ENCODE peak calls at places on chromosome 1, in eight cellular contexts. One of them, this sample, is unnamed.

GRCh38 chr1:234840843-234841242 is 230.9 kb upstream of the IRF2BP2 start:
- DNase-seq in Daoy: peak
- DNase-seq in NCI-H2081: no peak
- DNase-seq in HuH-7: no peak
- DNase-seq in GM03348: peak
- DNase-seq in stimulated activated CD8-positive, alpha-beta memory T cell treated with anti-CD3 and anti-CD28 coated beads, Interleukin-12 subunit alpha, Interleukin-12 subunit beta, amount 100 ng/mL, for 4 hours: no peak
- DNase-seq in pancreas: no peak
- DNase-seq in osteoblast: peak
- DNase-seq in this sample: no peak

GRCh38 chr1:150970818-150971582 is 3.6 kb downstream of the CERS2 start:
- DNase-seq in NCI-H2081: no peak
- DNase-seq in HuH-7: peak
- DNase-seq in pancreas: peak
- DNase-seq in stimulated activated CD8-positive, alpha-beta memory T cell treated with anti-CD3 and anti-CD28 coated beads, Interleukin-12 subunit alpha, Interleukin-12 subunit beta, amount 100 ng/mL, for 4 hours: no peak
- DNase-seq in osteoblast: peak
- DNase-seq in Daoy: no peak
- DNase-seq in GM03348: peak
- DNase-seq in this sample: peak

GRCh38 chr1:154104433-154105082 is 50.3 kb downstream of the NUP210L start:
- DNase-seq in HuH-7: no peak
- DNase-seq in GM03348: no peak
- DNase-seq in NCI-H2081: no peak
- DNase-seq in osteoblast: no peak
- DNase-seq in stimulated activated CD8-positive, alpha-beta memory T cell treated with anti-CD3 and anti-CD28 coated beads, Interleukin-12 subunit alpha, Interleukin-12 subunit beta, amount 100 ng/mL, for 4 hours: no peak
- DNase-seq in pancreas: no peak
- DNase-seq in Daoy: no peak
- DNase-seq in this sample: no peak

GRCh38 chr1:103525114-103525606 is 339 bp upstream of the RNPC3 start:
- DNase-seq in NCI-H2081: no peak
- DNase-seq in stimulated activated CD8-positive, alpha-beta memory T cell treated with anti-CD3 and anti-CD28 coated beads, Interleukin-12 subunit alpha, Interleukin-12 subunit beta, amount 100 ng/mL, for 4 hours: no peak
- DNase-seq in Daoy: peak
- DNase-seq in pancreas: no peak
- DNase-seq in osteoblast: no peak
- DNase-seq in HuH-7: peak
- DNase-seq in GM03348: peak
- DNase-seq in this sample: no peak

GRCh38 chr1:178345821-178346220 is 150.9 kb downstream of the CLEC20A start:
- DNase-seq in osteoblast: no peak
- DNase-seq in HuH-7: no peak
- DNase-seq in Daoy: no peak
- DNase-seq in pancreas: no peak
- DNase-seq in NCI-H2081: no peak
- DNase-seq in GM03348: no peak
- DNase-seq in stimulated activated CD8-positive, alpha-beta memory T cell treated with anti-CD3 and anti-CD28 coated beads, Interleukin-12 subunit alpha, Interleukin-12 subunit beta, amount 100 ng/mL, for 4 hours: no peak
- DNase-seq in this sample: no peak

GRCh38 chr1:244869364-244869827 is 5.1 kb upstream of the HNRNPU start:
- DNase-seq in NCI-H2081: no peak
- DNase-seq in osteoblast: no peak
- DNase-seq in stimulated activated CD8-positive, alpha-beta memory T cell treated with anti-CD3 and anti-CD28 coated beads, Interleukin-12 subunit alpha, Interleukin-12 subunit beta, amount 100 ng/mL, for 4 hours: no peak
- DNase-seq in GM03348: no peak
- DNase-seq in HuH-7: no peak
- DNase-seq in Daoy: no peak
- DNase-seq in pancreas: no peak
- DNase-seq in this sample: no peak

GRCh38 chr1:99647460-99647859 is 1.5 kb downstream of the PALMD start:
- DNase-seq in HuH-7: no peak
- DNase-seq in stimulated activated CD8-positive, alpha-beta memory T cell treated with anti-CD3 and anti-CD28 coated beads, Interleukin-12 subunit alpha, Interleukin-12 subunit beta, amount 100 ng/mL, for 4 hours: no peak
- DNase-seq in pancreas: no peak
- DNase-seq in Daoy: no peak
- DNase-seq in GM03348: no peak
- DNase-seq in NCI-H2081: no peak
- DNase-seq in osteoblast: no peak
- DNase-seq in this sample: no peak

GRCh38 chr1:8951246-8951645 is 5.6 kb downstream of the CA6 start:
- DNase-seq in GM03348: no peak
- DNase-seq in pancreas: no peak
- DNase-seq in NCI-H2081: no peak
- DNase-seq in Daoy: no peak
- DNase-seq in osteoblast: no peak
- DNase-seq in stimulated activated CD8-positive, alpha-beta memory T cell treated with anti-CD3 and anti-CD28 coated beads, Interleukin-12 subunit alpha, Interleukin-12 subunit beta, amount 100 ng/mL, for 4 hours: no peak
- DNase-seq in HuH-7: no peak
- DNase-seq in this sample: no peak

GRCh38 chr1:244301595-244302130 is 150.0 kb downstream of the ADSS2 start:
- DNase-seq in osteoblast: no peak
- DNase-seq in NCI-H2081: no peak
- DNase-seq in Daoy: no peak
- DNase-seq in stimulated activated CD8-positive, alpha-beta memory T cell treated with anti-CD3 and anti-CD28 coated beads, Interleukin-12 subunit alpha, Interleukin-12 subunit beta, amount 100 ng/mL, for 4 hours: no peak
- DNase-seq in HuH-7: no peak
- DNase-seq in pancreas: no peak
- DNase-seq in GM03348: no peak
- DNase-seq in this sample: no peak

GRCh38 chr1:230197644-230198567 is 130.9 kb downstream of the GALNT2 start:
- DNase-seq in GM03348: no peak
- DNase-seq in stimulated activated CD8-positive, alpha-beta memory T cell treated with anti-CD3 and anti-CD28 coated beads, Interleukin-12 subunit alpha, Interleukin-12 subunit beta, amount 100 ng/mL, for 4 hours: no peak
- DNase-seq in HuH-7: no peak
- DNase-seq in Daoy: no peak
- DNase-seq in NCI-H2081: no peak
- DNase-seq in pancreas: no peak
- DNase-seq in osteoblast: peak
- DNase-seq in this sample: no peak

GRCh38 chr1:162177126-162177525 is 107.6 kb downstream of the NOS1AP start:
- DNase-seq in HuH-7: no peak
- DNase-seq in osteoblast: no peak
- DNase-seq in stimulated activated CD8-positive, alpha-beta memory T cell treated with anti-CD3 and anti-CD28 coated beads, Interleukin-12 subunit alpha, Interleukin-12 subunit beta, amount 100 ng/mL, for 4 hours: no peak
- DNase-seq in Daoy: peak
- DNase-seq in pancreas: no peak
- DNase-seq in GM03348: no peak
- DNase-seq in NCI-H2081: no peak
- DNase-seq in this sample: no peak

GRCh38 chr1:32357619-32358018 is 4.7 kb downstream of the FAM229A start:
- DNase-seq in stimulated activated CD8-positive, alpha-beta memory T cell treated with anti-CD3 and anti-CD28 coated beads, Interleukin-12 subunit alpha, Interleukin-12 subunit beta, amount 100 ng/mL, for 4 hours: no peak
- DNase-seq in HuH-7: no peak
- DNase-seq in NCI-H2081: no peak
- DNase-seq in Daoy: no peak
- DNase-seq in osteoblast: peak
- DNase-seq in pancreas: no peak
- DNase-seq in GM03348: no peak
- DNase-seq in this sample: no peak

GRCh38 chr1:200917291-200917817 is 22.7 kb downstream of the INAVA start:
- DNase-seq in Daoy: no peak
- DNase-seq in pancreas: no peak
- DNase-seq in GM03348: no peak
- DNase-seq in NCI-H2081: no peak
- DNase-seq in osteoblast: no peak
- DNase-seq in HuH-7: peak
- DNase-seq in stimulated activated CD8-positive, alpha-beta memory T cell treated with anti-CD3 and anti-CD28 coated beads, Interleukin-12 subunit alpha, Interleukin-12 subunit beta, amount 100 ng/mL, for 4 hours: no peak
- DNase-seq in this sample: peak

GRCh38 chr1:1211541-1212511 is 2.1 kb downstream of the TNFRSF4 start:
- DNase-seq in Daoy: no peak
- DNase-seq in stimulated activated CD8-positive, alpha-beta memory T cell treated with anti-CD3 and anti-CD28 coated beads, Interleukin-12 subunit alpha, Interleukin-12 subunit beta, amount 100 ng/mL, for 4 hours: no peak
- DNase-seq in GM03348: no peak
- DNase-seq in osteoblast: peak
- DNase-seq in NCI-H2081: no peak
- DNase-seq in HuH-7: no peak
- DNase-seq in pancreas: peak
- DNase-seq in this sample: no peak

GRCh38 chr1:9875636-9876000 is 34.5 kb downstream of the CTNNBIP1 start:
- DNase-seq in NCI-H2081: no peak
- DNase-seq in HuH-7: no peak
- DNase-seq in osteoblast: peak
- DNase-seq in GM03348: no peak
- DNase-seq in stimulated activated CD8-positive, alpha-beta memory T cell treated with anti-CD3 and anti-CD28 coated beads, Interleukin-12 subunit alpha, Interleukin-12 subunit beta, amount 100 ng/mL, for 4 hours: no peak
- DNase-seq in Daoy: no peak
- DNase-seq in pancreas: no peak
- DNase-seq in this sample: no peak

GRCh38 chr1:1337793-1338147 is 6.7 kb downstream of the TAS1R3 start:
- DNase-seq in osteoblast: no peak
- DNase-seq in HuH-7: no peak
- DNase-seq in stimulated activated CD8-positive, alpha-beta memory T cell treated with anti-CD3 and anti-CD28 coated beads, Interleukin-12 subunit alpha, Interleukin-12 subunit beta, amount 100 ng/mL, for 4 hours: no peak
- DNase-seq in GM03348: peak
- DNase-seq in pancreas: no peak
- DNase-seq in NCI-H2081: no peak
- DNase-seq in Daoy: no peak
- DNase-seq in this sample: no peak

GRCh38 chr1:11918779-11919519 is 7.3 kb downstream of the KIAA2013 start:
- DNase-seq in stimulated activated CD8-positive, alpha-beta memory T cell treated with anti-CD3 and anti-CD28 coated beads, Interleukin-12 subunit alpha, Interleukin-12 subunit beta, amount 100 ng/mL, for 4 hours: no peak
- DNase-seq in Daoy: peak
- DNase-seq in GM03348: peak
- DNase-seq in NCI-H2081: no peak
- DNase-seq in pancreas: no peak
- DNase-seq in HuH-7: no peak
- DNase-seq in osteoblast: peak
- DNase-seq in this sample: no peak

GRCh38 chr1:117231748-117232373 is 21.1 kb upstream of the VTCN1 start:
- DNase-seq in pancreas: no peak
- DNase-seq in NCI-H2081: no peak
- DNase-seq in stimulated activated CD8-positive, alpha-beta memory T cell treated with anti-CD3 and anti-CD28 coated beads, Interleukin-12 subunit alpha, Interleukin-12 subunit beta, amount 100 ng/mL, for 4 hours: no peak
- DNase-seq in HuH-7: no peak
- DNase-seq in osteoblast: no peak
- DNase-seq in Daoy: no peak
- DNase-seq in GM03348: no peak
- DNase-seq in this sample: no peak

GRCh38 chr1:236685917-236686814 is at the start of gene ACTN2:
- DNase-seq in NCI-H2081: peak
- DNase-seq in osteoblast: peak
- DNase-seq in GM03348: peak
- DNase-seq in HuH-7: no peak
- DNase-seq in pancreas: peak
- DNase-seq in Daoy: peak
- DNase-seq in stimulated activated CD8-positive, alpha-beta memory T cell treated with anti-CD3 and anti-CD28 coated beads, Interleukin-12 subunit alpha, Interleukin-12 subunit beta, amount 100 ng/mL, for 4 hours: peak
- DNase-seq in this sample: peak

GRCh38 chr1:228393268-228393699 is 13.4 kb downstream of the TRIM11 start:
- DNase-seq in pancreas: peak
- DNase-seq in GM03348: peak
- DNase-seq in HuH-7: no peak
- DNase-seq in Daoy: peak
- DNase-seq in NCI-H2081: no peak
- DNase-seq in osteoblast: peak
- DNase-seq in stimulated activated CD8-positive, alpha-beta memory T cell treated with anti-CD3 and anti-CD28 coated beads, Interleukin-12 subunit alpha, Interleukin-12 subunit beta, amount 100 ng/mL, for 4 hours: no peak
- DNase-seq in this sample: no peak

GRCh38 chr1:39613250-39613649 is 26.2 kb downstream of the HEYL start:
- DNase-seq in pancreas: no peak
- DNase-seq in HuH-7: no peak
- DNase-seq in Daoy: no peak
- DNase-seq in stimulated activated CD8-positive, alpha-beta memory T cell treated with anti-CD3 and anti-CD28 coated beads, Interleukin-12 subunit alpha, Interleukin-12 subunit beta, amount 100 ng/mL, for 4 hours: no peak
- DNase-seq in NCI-H2081: no peak
- DNase-seq in osteoblast: no peak
- DNase-seq in GM03348: no peak
- DNase-seq in this sample: no peak

GRCh38 chr1:94773931-94774422 is 46.2 kb upstream of the SLC44A3 start:
- DNase-seq in pancreas: peak
- DNase-seq in NCI-H2081: no peak
- DNase-seq in stimulated activated CD8-positive, alpha-beta memory T cell treated with anti-CD3 and anti-CD28 coated beads, Interleukin-12 subunit alpha, Interleukin-12 subunit beta, amount 100 ng/mL, for 4 hours: no peak
- DNase-seq in osteoblast: peak
- DNase-seq in Daoy: peak
- DNase-seq in HuH-7: no peak
- DNase-seq in GM03348: peak
- DNase-seq in this sample: no peak

GRCh38 chr1:214031267-214031650 is 43.5 kb downstream of the PROX1 start:
- DNase-seq in HuH-7: no peak
- DNase-seq in stimulated activated CD8-positive, alpha-beta memory T cell treated with anti-CD3 and anti-CD28 coated beads, Interleukin-12 subunit alpha, Interleukin-12 subunit beta, amount 100 ng/mL, for 4 hours: no peak
- DNase-seq in Daoy: no peak
- DNase-seq in NCI-H2081: no peak
- DNase-seq in GM03348: no peak
- DNase-seq in osteoblast: no peak
- DNase-seq in pancreas: no peak
- DNase-seq in this sample: no peak

GRCh38 chr1:66652556-66652955 is 99.7 kb upstream of the DYNLT5 start:
- DNase-seq in NCI-H2081: no peak
- DNase-seq in Daoy: no peak
- DNase-seq in osteoblast: no peak
- DNase-seq in GM03348: no peak
- DNase-seq in HuH-7: no peak
- DNase-seq in pancreas: no peak
- DNase-seq in stimulated activated CD8-positive, alpha-beta memory T cell treated with anti-CD3 and anti-CD28 coated beads, Interleukin-12 subunit alpha, Interleukin-12 subunit beta, amount 100 ng/mL, for 4 hours: no peak
- DNase-seq in this sample: no peak

GRCh38 chr1:1758692-1759455 is 19.4 kb downstream of the NADK start:
- DNase-seq in pancreas: peak
- DNase-seq in NCI-H2081: no peak
- DNase-seq in HuH-7: no peak
- DNase-seq in stimulated activated CD8-positive, alpha-beta memory T cell treated with anti-CD3 and anti-CD28 coated beads, Interleukin-12 subunit alpha, Interleukin-12 subunit beta, amount 100 ng/mL, for 4 hours: no peak
- DNase-seq in osteoblast: peak
- DNase-seq in GM03348: no peak
- DNase-seq in Daoy: no peak
- DNase-seq in this sample: peak

GRCh38 chr1:66274634-66275033 is 259.3 kb upstream of the SGIP1 start:
- DNase-seq in NCI-H2081: no peak
- DNase-seq in stimulated activated CD8-positive, alpha-beta memory T cell treated with anti-CD3 and anti-CD28 coated beads, Interleukin-12 subunit alpha, Interleukin-12 subunit beta, amount 100 ng/mL, for 4 hours: no peak
- DNase-seq in pancreas: no peak
- DNase-seq in HuH-7: no peak
- DNase-seq in osteoblast: no peak
- DNase-seq in GM03348: peak
- DNase-seq in Daoy: peak
- DNase-seq in this sample: no peak

GRCh38 chr1:30273021-30273325 is 450.4 kb downstream of the MATN1 start:
- DNase-seq in HuH-7: no peak
- DNase-seq in pancreas: no peak
- DNase-seq in NCI-H2081: no peak
- DNase-seq in GM03348: no peak
- DNase-seq in osteoblast: no peak
- DNase-seq in stimulated activated CD8-positive, alpha-beta memory T cell treated with anti-CD3 and anti-CD28 coated beads, Interleukin-12 subunit alpha, Interleukin-12 subunit beta, amount 100 ng/mL, for 4 hours: no peak
- DNase-seq in Daoy: no peak
- DNase-seq in this sample: no peak

GRCh38 chr1:192485692-192486436 is 89.7 kb upstream of the RGS1 start:
- DNase-seq in HuH-7: no peak
- DNase-seq in pancreas: peak
- DNase-seq in osteoblast: peak
- DNase-seq in Daoy: peak
- DNase-seq in stimulated activated CD8-positive, alpha-beta memory T cell treated with anti-CD3 and anti-CD28 coated beads, Interleukin-12 subunit alpha, Interleukin-12 subunit beta, amount 100 ng/mL, for 4 hours: no peak
- DNase-seq in GM03348: peak
- DNase-seq in NCI-H2081: no peak
- DNase-seq in this sample: peak

This sample was measured in ureter.